ENCODE peak calls at places on chromosomes 11 and 22, in nine cellular contexts. Y is activated CD8-positive, alpha-beta memory T cell treated with anti-CD3 and anti-CD28 coated beads for 48 hours; V is amniotic stem cell; N is H9; U is KBM-7; T is natural killer cell; C is H7; J is WTC11; G is NCI-H187 treated with DMSO at 0.1 percent for 48 hours. A is an unnamed sample.

GRCh38 chr11:10394229-10395100 is 60.6 kb upstream of the AMPD3 start:
- DNase-seq in Y (no peak), V (peak; percentile 89), T (no peak), C (no peak), G (no peak), U (no peak), J (no peak), N (no peak), A (no peak)

GRCh38 chr22:40684728-40685127 is 5.4 kb downstream of the MCHR1 start:
- DNase-seq in G (no peak), J (peak; percentile 64), N (peak; percentile 92), U (no peak), C (peak; percentile 59), Y (no peak), T (no peak), V (no peak), A (no peak)

GRCh38 chr11:120564573-120565301 is 53.2 kb downstream of the GRIK4 start:
- DNase-seq in C (peak; percentile 84), U (peak; percentile 19), V (no peak), G (no peak), N (peak; percentile 47), T (peak; percentile 34), J (peak; percentile 38), Y (no peak), A (no peak)

GRCh38 chr11:1979607-1980006 is 18.0 kb downstream of the H19 start:
- DNase-seq in U (no peak), G (no peak), Y (no peak), J (no peak), C (no peak), T (no peak), V (no peak), N (no peak), A (no peak)

GRCh38 chr11:11963842-11964773 is 44.3 kb downstream of the DKK3 start:
- DNase-seq in N (peak; percentile 22), T (no peak), Y (no peak), J (no peak), V (no peak), U (no peak), G (no peak), C (peak; percentile 12), A (no peak)

GRCh38 chr22:32574397-32574796 is 99.8 kb downstream of the FBXO7 start:
- DNase-seq in C (no peak), G (no peak), N (no peak), T (no peak), V (no peak), J (no peak), U (no peak), Y (peak; percentile 4), A (no peak)

GRCh38 chr11:121297872-121298271 is 5.3 kb downstream of the SC5D start:
- DNase-seq in N (no peak), J (no peak), C (no peak), U (no peak), G (no peak), V (no peak), Y (no peak), T (no peak), A (no peak)

GRCh38 chr11:44943118-44943517 is 7.6 kb downstream of the TP53I11 start:
- DNase-seq in Y (no peak), T (no peak), V (no peak), C (no peak), U (peak; percentile 80), N (no peak), J (no peak), G (peak; percentile 55), A (peak; percentile 76)

GRCh38 chr22:37636186-37636948 is 3.1 kb upstream of the SH3BP1 start:
- DNase-seq in C (peak; percentile 73), T (peak; percentile 39), G (no peak), J (no peak), N (no peak), Y (no peak), V (no peak), U (peak; percentile 62), A (peak; percentile 68)

A was measured in AML-193.